ENCODE peak calls at places on chromosome 9, in nine cellular contexts. D is dorsolateral prefrontal cortex, R is PC-3, O is tibial nerve, Z is coronary artery, Y is cardiac muscle cell, T is sigmoid colon, L is colonic mucosa, F is hepatocyte. J is an unnamed sample.

GRCh38 chr9:35605336-35606137 is 475 bp downstream of the TESK1 start:
- DNase-seq in O (no peak), D (no peak), L (peak), Y (no peak), R (no peak), T (peak), F (peak), Z (peak), J (no peak)

GRCh38 chr9:20753761-20754160 is 69.7 kb downstream of the FOCAD start:
- DNase-seq in O (no peak), D (no peak), Z (no peak), F (no peak), L (no peak), R (peak), Y (no peak), T (no peak), J (no peak)

GRCh38 chr9:79489241-79490000 is 82.3 kb upstream of the TLE4 start:
- DNase-seq in O (peak), Y (peak), T (no peak), D (peak), F (peak), Z (no peak), R (peak), L (peak), J (peak)

GRCh38 chr9:115739096-115739875 is 414.3 kb upstream of the PAPPA start:
- DNase-seq in L (no peak), T (no peak), D (no peak), R (no peak), F (no peak), Y (peak), Z (no peak), O (no peak), J (no peak)

GRCh38 chr9:123406691-123407536 is 50.9 kb downstream of the CRB2 start:
- DNase-seq in T (no peak), O (no peak), L (no peak), R (no peak), Z (no peak), Y (peak), D (no peak), F (no peak), J (no peak)

GRCh38 chr9:96566401-96567202 is 53.0 kb downstream of the CDC14B start:
- DNase-seq in L (peak), Z (peak), T (peak), O (peak), R (peak), F (peak), D (peak), Y (peak), J (peak)

GRCh38 chr9:99783799-99784198 is 37.9 kb upstream of the NR4A3 start:
- DNase-seq in D (no peak), L (no peak), R (no peak), Y (no peak), F (no peak), T (no peak), O (no peak), Z (no peak), J (no peak)

GRCh38 chr9:33782395-33783152 is 12.8 kb upstream of the PRSS3 start:
- DNase-seq in F (no peak), O (no peak), L (no peak), R (peak), Y (peak), D (no peak), T (no peak), Z (no peak), J (no peak)

GRCh38 chr9:83392228-83392627 is 146.0 kb downstream of the FRMD3 start:
- DNase-seq in Y (no peak), Z (no peak), L (no peak), D (no peak), R (no peak), O (no peak), F (peak), T (no peak), J (no peak)

GRCh38 chr9:76216161-76216649 is 178.0 kb downstream of the RFK start:
- DNase-seq in T (no peak), F (peak), L (no peak), O (no peak), R (peak), Z (no peak), Y (peak), D (no peak), J (no peak)

GRCh38 chr9:112505083-112505482 is 18.5 kb downstream of the KIAA1958 start:
- DNase-seq in Y (no peak), Z (no peak), L (no peak), O (no peak), R (no peak), F (peak), D (no peak), T (no peak), J (no peak)

GRCh38 chr9:26727471-26727870 is 165.1 kb downstream of the CAAP1 start:
- DNase-seq in D (no peak), R (no peak), Y (no peak), O (no peak), Z (no peak), L (no peak), T (no peak), F (no peak), J (no peak)

GRCh38 chr9:26725573-26725972 is 167.0 kb downstream of the CAAP1 start:
- DNase-seq in T (no peak), F (no peak), Y (no peak), Z (no peak), D (no peak), O (no peak), R (no peak), L (no peak), J (no peak)

GRCh38 chr9:26722755-26723154 is 169.8 kb downstream of the CAAP1 start:
- DNase-seq in L (no peak), D (no peak), R (no peak), Y (no peak), Z (no peak), T (no peak), O (no peak), F (no peak), J (no peak)

DNA sequence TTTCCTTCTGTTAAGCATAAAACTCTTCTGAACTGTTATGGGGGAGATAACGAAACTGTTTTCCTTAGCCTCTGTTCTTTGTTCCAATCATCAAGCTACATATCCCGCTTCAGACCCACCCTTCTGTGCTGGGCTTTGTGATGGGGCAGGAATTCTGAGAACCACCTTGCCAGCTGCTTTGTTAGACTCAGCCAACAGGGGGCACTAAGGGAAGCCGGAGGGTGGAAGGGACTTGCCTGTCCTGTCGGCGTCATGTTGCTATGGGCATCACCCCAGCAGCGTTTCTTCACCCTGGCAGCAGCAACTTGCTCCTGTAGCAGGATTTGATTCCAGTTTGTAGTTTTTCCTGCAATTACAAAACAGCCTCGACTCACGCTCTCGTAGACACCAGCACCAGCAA is 169.1 kb downstream of the CAAP1 start:
- DNase-seq in T (no peak), Y (peak), O (peak), F (peak), R (peak), L (peak), D (peak), Z (no peak), J (no peak)
- H3K27ac ChIP-seq in T (no peak), Y (no peak), O (no peak), F (no peak), R (no peak), L (no peak), D (no peak), Z (no peak), J (no peak)

GRCh38 chr9:126988857-126989256 is 74.3 kb downstream of the RALGPS1 start:
- DNase-seq in R (no peak), D (no peak), L (no peak), Z (no peak), Y (no peak), O (no peak), T (no peak), F (no peak), J (no peak)

GRCh38 chr9:126992427-126992826 is 77.8 kb downstream of the RALGPS1 start:
- DNase-seq in L (no peak), Y (no peak), O (no peak), T (no peak), F (no peak), D (no peak), Z (no peak), R (no peak), J (no peak)

GRCh38 chr9:126986506-126986951 is 71.9 kb downstream of the RALGPS1 start:
- DNase-seq in O (no peak), R (peak), F (peak), L (peak), Z (no peak), D (no peak), T (no peak), Y (peak), J (no peak)

GRCh38 chr9:126991170-126991569 is 76.6 kb downstream of the RALGPS1 start:
- DNase-seq in Y (no peak), F (no peak), Z (no peak), O (no peak), T (peak), R (no peak), L (no peak), D (no peak), J (no peak)

GRCh38 chr9:126989847-126990821 is 75.6 kb downstream of the RALGPS1 start:
- DNase-seq in O (peak), T (peak), Z (peak), L (no peak), R (no peak), F (no peak), Y (peak), D (no peak), J (peak)
- H3K27ac ChIP-seq in O (no peak), T (peak), Z (no peak), L (no peak), R (no peak), F (no peak), Y (no peak), D (no peak), J (peak)

DNA sequence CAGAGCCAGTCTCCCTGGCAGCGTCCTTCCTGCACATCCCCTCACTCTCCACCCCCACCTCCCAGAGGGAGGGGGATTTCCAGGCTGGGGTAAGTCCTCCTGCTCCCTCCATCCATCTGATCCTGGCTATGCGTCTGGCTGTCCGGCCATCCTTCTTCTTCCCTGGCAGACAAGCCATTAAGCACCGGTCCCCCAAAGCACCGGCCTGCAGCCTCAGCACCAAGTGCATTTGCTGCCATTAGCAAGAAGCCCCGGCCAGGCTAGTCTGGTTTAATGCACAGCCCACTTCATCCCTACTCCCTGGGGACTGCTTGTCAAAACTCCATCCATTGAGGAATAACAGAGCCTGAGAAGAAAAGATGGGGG is 208.7 kb upstream of the IER5L start:
- DNase-seq in R (no peak), F (no peak), Y (no peak), O (no peak), D (no peak), T (no peak), Z (no peak), L (no peak), J (no peak)
- H3K27ac ChIP-seq in R (no peak), F (no peak), Y (no peak), O (no peak), D (no peak), T (no peak), Z (no peak), L (no peak), J (no peak)

GRCh38 chr9:7560669-7561305 is 238.8 kb downstream of the DMAC1 start:
- DNase-seq in T (no peak), D (no peak), Y (no peak), L (no peak), Z (no peak), R (no peak), O (no peak), F (no peak), J (no peak)

DNA sequence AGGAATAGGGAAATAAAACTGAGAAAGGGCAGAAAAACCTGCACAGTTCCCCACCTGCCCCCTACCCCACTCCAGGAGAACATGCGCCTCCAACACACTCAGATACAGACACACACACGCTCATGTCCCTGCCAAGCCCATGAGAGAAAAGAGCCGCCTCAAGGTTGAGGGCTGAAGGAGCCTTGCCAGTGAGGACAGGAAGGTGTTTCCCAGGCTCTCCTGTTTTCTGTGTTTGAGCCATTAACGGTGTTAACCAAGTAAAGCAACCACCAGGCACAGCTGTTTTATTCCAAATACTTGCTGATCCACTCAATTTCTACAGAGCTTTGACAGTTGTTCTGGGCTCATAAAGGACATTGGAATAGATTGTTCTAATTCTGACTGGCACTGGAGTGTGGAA is 238.1 kb downstream of the DMAC1 start:
- DNase-seq in T (no peak), L (no peak), Y (no peak), D (no peak), O (no peak), F (no peak), R (no peak), Z (no peak), J (no peak)
- H3K27ac ChIP-seq in T (no peak), L (no peak), Y (no peak), D (no peak), O (no peak), F (no peak), R (no peak), Z (no peak), J (peak)